ENCODE peak calls at places on chromosomes 12 and 14, in five cellular contexts. G is fibroblast of lung, L is GM12878, V is GM23338, Z is HCT116. U is an unnamed sample.

GRCh38 chr14:68783408-68784297 is 9.2 kb downstream of the ZFP36L1 start:
- DNase-seq in G (no peak), L (no peak), V (no peak), Z (no peak), U (no peak)

GRCh38 chr12:2960432-2960956 is 1.3 kb downstream of the TEAD4 start:
- DNase-seq in G (peak), L (no peak), V (no peak), Z (no peak), U (no peak)

GRCh38 chr14:23275412-23275811 is 10.5 kb downstream of the HOMEZ start:
- DNase-seq in G (no peak), L (no peak), V (no peak), Z (no peak), U (no peak)

GRCh38 chr14:31283568-31284252 is 76.1 kb upstream of the HECTD1 start:
- DNase-seq in G (no peak), L (no peak), V (no peak), Z (no peak), U (no peak)

GRCh38 chr12:114685320-114685781 is 1.4 kb upstream of the TBX3 start:
- DNase-seq in G (no peak), L (no peak), V (peak), Z (no peak), U (no peak)

GRCh38 chr14:24094839-24095195 is 706 bp downstream of the PCK2 start:
- DNase-seq in G (no peak), L (no peak), V (peak), Z (no peak), U (no peak)

GRCh38 chr14:93747102-93747501 is 41.2 kb downstream of the PRIMA1 start:
- DNase-seq in G (no peak), L (no peak), V (no peak), Z (no peak), U (no peak)

GRCh38 chr12:49827351-49828099 is 688 bp downstream of the NCKAP5L start:
- DNase-seq in G (peak), L (no peak), V (peak), Z (no peak), U (no peak)

GRCh38 chr14:71206123-71206522 is 298.9 kb downstream of the PCNX1 start:
- DNase-seq in G (no peak), L (no peak), V (no peak), Z (no peak), U (no peak)

GRCh38 chr12:120474092-120474960 is 4.8 kb upstream of the SRSF9 start:
- DNase-seq in G (no peak), L (no peak), V (peak), Z (peak), U (no peak)

GRCh38 chr12:1878214-1878613 is 40.2 kb downstream of the CACNA2D4 start:
- DNase-seq in G (no peak), L (no peak), V (no peak), Z (no peak), U (no peak)

GRCh38 chr14:68977741-68978549 is 1.2 kb downstream of the ACTN1 start:
- DNase-seq in G (peak), L (no peak), V (peak), Z (no peak), U (no peak)

GRCh38 chr12:52415870-52416750 is 10.0 kb upstream of the KRT82 start:
- DNase-seq in G (peak), L (no peak), V (no peak), Z (no peak), U (no peak)

GRCh38 chr14:105192866-105193731 is 12.0 kb upstream of the NUDT14 start:
- DNase-seq in G (no peak), L (no peak), V (no peak), Z (no peak), U (no peak)

GRCh38 chr14:51129130-51129529 is 34.2 kb upstream of the TRIM9 start:
- DNase-seq in G (no peak), L (no peak), V (peak), Z (no peak), U (no peak)

GRCh38 chr12:14443531-14443930 is 78.0 kb downstream of the ATF7IP start:
- DNase-seq in G (peak), L (no peak), V (no peak), Z (no peak), U (no peak)

GRCh38 chr12:2489266-2489665 is 305.5 kb upstream of the FKBP4 start:
- DNase-seq in G (no peak), L (no peak), V (no peak), Z (no peak), U (no peak)

GRCh38 chr12:124396544-124397398 is 101.9 kb downstream of the RFLNA start:
- DNase-seq in G (no peak), L (no peak), V (no peak), Z (no peak), U (no peak)

GRCh38 chr12:10454531-10454930 is 1.4 kb upstream of the KLRC1 start:
- DNase-seq in G (no peak), L (no peak), V (no peak), Z (no peak), U (peak)

GRCh38 chr12:102567031-102567985 is 86.9 kb upstream of the IGF1 start:
- DNase-seq in G (peak), L (no peak), V (no peak), Z (no peak), U (no peak)

GRCh38 chr12:98397323-98398105 is 117.9 kb upstream of the TMPO start:
- DNase-seq in G (peak), L (peak), V (peak), Z (peak), U (peak)

GRCh38 chr12:54398995-54399793 is 14.7 kb upstream of the ZNF385A start:
- DNase-seq in G (peak), L (no peak), V (peak), Z (peak), U (peak)

GRCh38 chr14:102757646-102758045 is 19.6 kb upstream of the TRAF3 start:
- DNase-seq in G (no peak), L (no peak), V (no peak), Z (no peak), U (no peak)

GRCh38 chr12:74293689-74294131 is 243.9 kb upstream of the ATXN7L3B start:
- DNase-seq in G (no peak), L (no peak), V (no peak), Z (no peak), U (no peak)

GRCh38 chr12:53860426-53861223 is 78.0 kb upstream of the HOXC13 start:
- DNase-seq in G (no peak), L (no peak), V (no peak), Z (no peak), U (no peak)

GRCh38 chr12:123485756-123486155 is 27.8 kb downstream of the SNRNP35 start:
- DNase-seq in G (no peak), L (no peak), V (no peak), Z (no peak), U (no peak)

GRCh38 chr12:50026691-50027090 is 1.4 kb upstream of the RACGAP1 start:
- DNase-seq in G (no peak), L (no peak), V (no peak), Z (no peak), U (no peak)

GRCh38 chr14:100126401-100126800 is 33.0 kb downstream of the DEGS2 start:
- DNase-seq in G (no peak), L (no peak), V (no peak), Z (no peak), U (no peak)

GRCh38 chr14:105154476-105154871 is 14.1 kb downstream of the JAG2 start:
- DNase-seq in G (no peak), L (no peak), V (no peak), Z (no peak), U (no peak)

GRCh38 chr12:19130224-19131019 is 889 bp downstream of the PLEKHA5 start:
- DNase-seq in G (no peak), L (no peak), V (peak), Z (no peak), U (no peak)

DNA sequence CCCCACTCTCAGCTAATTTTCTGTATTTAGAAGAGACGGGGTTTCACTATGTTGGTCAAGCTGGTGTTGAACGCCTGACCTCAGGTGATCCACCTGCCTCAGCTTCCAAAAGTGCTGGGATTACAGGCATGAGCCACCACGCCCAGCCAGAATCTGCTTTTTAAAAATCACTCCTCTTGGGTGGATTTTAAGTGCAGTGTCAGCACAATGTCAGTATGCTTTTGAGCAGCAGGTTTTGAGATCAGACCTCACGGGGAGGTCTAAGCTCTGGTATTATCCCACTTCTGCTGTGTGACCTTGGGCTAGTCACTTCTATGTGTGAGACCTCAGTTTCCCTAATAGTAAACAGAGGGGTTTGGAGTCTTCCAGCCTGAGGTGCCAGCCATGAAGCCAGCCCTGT is 51.8 kb upstream of the GSC start:
- DNase-seq in G (no peak), L (no peak), V (no peak), Z (no peak), U (no peak)
- H2AFZ ChIP-seq in G (no peak), L (no peak), V (no peak), Z (no peak), U (no peak)

DNA sequence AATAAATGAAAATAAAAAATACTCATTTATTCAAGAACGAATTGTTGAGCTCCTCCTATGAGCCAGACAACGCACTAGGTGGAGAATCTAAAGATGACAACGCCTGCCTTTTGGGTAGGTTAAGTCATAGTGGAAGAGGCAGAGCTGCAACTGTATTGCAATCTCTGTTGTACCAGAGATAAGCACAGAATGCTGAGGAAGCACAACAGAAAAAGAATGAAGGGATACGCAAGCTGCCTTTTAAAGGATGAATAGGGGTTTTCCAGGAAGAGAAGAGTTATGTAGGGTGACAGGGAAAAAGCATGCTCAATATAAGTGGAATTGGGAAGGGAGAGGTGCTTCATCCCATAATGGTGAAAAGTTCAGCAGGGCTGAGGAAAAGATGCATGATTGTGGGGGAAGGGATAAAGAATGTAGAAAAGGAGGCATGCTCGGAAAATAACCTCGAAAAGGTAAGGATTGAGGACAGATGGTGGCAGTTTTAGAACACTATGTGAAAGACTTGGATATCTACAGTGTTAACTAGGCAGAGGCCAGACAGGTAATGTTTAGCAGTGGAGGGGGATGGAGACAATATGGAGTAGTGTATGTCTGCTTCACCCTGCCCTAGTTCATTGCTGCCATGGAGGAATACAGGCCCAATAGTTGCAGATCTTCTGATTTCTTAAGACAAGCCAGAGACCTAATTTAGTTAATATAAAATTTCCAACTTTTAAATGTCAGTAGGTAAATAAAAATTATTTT is 63.9 kb upstream of the DUSP6 start:
- DNase-seq in G (no peak), L (no peak), V (no peak), Z (no peak), U (no peak)
- H3K4me2 ChIP-seq in G (no peak), L (no peak), V (peak), Z (no peak), U (no peak)

GRCh38 chr14:32764131-32764530 is 174.5 kb upstream of the NPAS3 start:
- DNase-seq in G (no peak), L (no peak), V (no peak), Z (no peak), U (no peak)

GRCh38 chr14:32762886-32763285 is 175.8 kb upstream of the NPAS3 start:
- DNase-seq in G (peak), L (no peak), V (no peak), Z (no peak), U (no peak)

GRCh38 chr14:32761381-32761968 is 177.2 kb upstream of the NPAS3 start:
- DNase-seq in G (peak), L (no peak), V (no peak), Z (no peak), U (no peak)

GRCh38 chr14:32763673-32764072 is 175.0 kb upstream of the NPAS3 start:
- DNase-seq in G (no peak), L (no peak), V (no peak), Z (no peak), U (no peak)
- TF ChIP-seq EZH2 in G (no peak), L (no peak), V (no peak), Z (no peak), U (no peak)

DNA sequence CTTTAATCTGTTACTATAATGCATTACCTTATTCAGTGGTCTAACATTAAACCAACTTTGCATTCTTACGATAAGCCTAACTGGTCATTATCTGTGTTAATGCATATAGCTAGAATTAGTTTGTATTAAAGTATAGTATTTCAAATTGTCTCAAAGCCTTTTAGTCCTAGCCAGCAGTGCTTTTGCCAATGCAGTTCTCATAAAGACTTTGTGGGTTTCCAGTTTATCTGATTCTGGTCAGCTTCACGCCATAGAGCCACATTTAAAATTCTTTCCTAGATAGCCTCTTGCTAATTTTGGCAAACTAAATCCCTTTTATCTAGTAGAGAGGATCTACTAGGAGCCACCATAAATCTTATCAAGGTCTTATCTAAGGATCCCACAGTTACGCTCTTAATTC is 78.9 kb upstream of the VASH1 start:
- DNase-seq in G (no peak), L (no peak), V (no peak), Z (no peak), U (no peak)
- H2AFZ ChIP-seq in G (no peak), L (no peak), V (no peak), Z (no peak), U (no peak)

U was measured in MM.1S.